ENCODE peak calls at places on chromosomes 1 and 21, in four cellular contexts. One of them, this sample, is unnamed.

GRCh38 chr1:243343970-243344749 is 88.3 kb downstream of the SDCCAG8 start:
- DNase-seq in heart left ventricle: no peak
- DNase-seq in psoas muscle: no peak
- DNase-seq in MM.1S: peak; percentile 75
- DNase-seq in this sample: no peak

GRCh38 chr1:26996665-26997064 is 3.2 kb downstream of the TRNP1 start:
- DNase-seq in heart left ventricle: no peak
- DNase-seq in psoas muscle: no peak
- DNase-seq in MM.1S: no peak
- DNase-seq in this sample: no peak

GRCh38 chr1:225572422-225572821 is 80.5 kb downstream of the ENAH start:
- DNase-seq in heart left ventricle: no peak
- DNase-seq in psoas muscle: no peak
- DNase-seq in MM.1S: no peak
- DNase-seq in this sample: no peak

GRCh38 chr1:1360511-1361169 is 2.3 kb upstream of the MXRA8 start:
- DNase-seq in heart left ventricle: peak; percentile 73
- DNase-seq in psoas muscle: peak; percentile 91
- DNase-seq in MM.1S: no peak
- DNase-seq in this sample: peak; percentile 90

GRCh38 chr1:245986404-245987221 is 520.5 kb downstream of the SMYD3 start:
- DNase-seq in heart left ventricle: no peak
- DNase-seq in psoas muscle: no peak
- DNase-seq in MM.1S: no peak
- DNase-seq in this sample: no peak

GRCh38 chr1:93304716-93305138 is 41.0 kb upstream of the DR1 start:
- DNase-seq in heart left ventricle: peak; percentile 30
- DNase-seq in psoas muscle: no peak
- DNase-seq in MM.1S: peak; percentile 47
- DNase-seq in this sample: peak; percentile 15

GRCh38 chr1:243500506-243500905 is 244.7 kb downstream of the SDCCAG8 start:
- DNase-seq in heart left ventricle: no peak
- DNase-seq in psoas muscle: no peak
- DNase-seq in MM.1S: no peak
- DNase-seq in this sample: no peak

GRCh38 chr1:241964550-241965241 is 7.1 kb downstream of the BECN2 start:
- DNase-seq in heart left ventricle: no peak
- DNase-seq in psoas muscle: no peak
- DNase-seq in MM.1S: no peak
- DNase-seq in this sample: peak; percentile 28

GRCh38 chr21:44552136-44552535 is 831 bp upstream of the KRTAP10-2 start:
- DNase-seq in heart left ventricle: peak; percentile 8
- DNase-seq in psoas muscle: no peak
- DNase-seq in MM.1S: no peak
- DNase-seq in this sample: no peak

GRCh38 chr1:19479351-19480120 is 5.8 kb downstream of the CAPZB start:
- DNase-seq in heart left ventricle: no peak
- DNase-seq in psoas muscle: no peak
- DNase-seq in MM.1S: no peak
- DNase-seq in this sample: no peak

GRCh38 chr1:153401461-153401860 is 10.6 kb upstream of the S100A8 start:
- DNase-seq in heart left ventricle: no peak
- DNase-seq in psoas muscle: no peak
- DNase-seq in MM.1S: no peak
- DNase-seq in this sample: no peak

GRCh38 chr1:47481936-47482335 is 44.1 kb downstream of the FOXD2 start:
- DNase-seq in heart left ventricle: no peak
- DNase-seq in psoas muscle: no peak
- DNase-seq in MM.1S: no peak
- DNase-seq in this sample: no peak

DNA sequence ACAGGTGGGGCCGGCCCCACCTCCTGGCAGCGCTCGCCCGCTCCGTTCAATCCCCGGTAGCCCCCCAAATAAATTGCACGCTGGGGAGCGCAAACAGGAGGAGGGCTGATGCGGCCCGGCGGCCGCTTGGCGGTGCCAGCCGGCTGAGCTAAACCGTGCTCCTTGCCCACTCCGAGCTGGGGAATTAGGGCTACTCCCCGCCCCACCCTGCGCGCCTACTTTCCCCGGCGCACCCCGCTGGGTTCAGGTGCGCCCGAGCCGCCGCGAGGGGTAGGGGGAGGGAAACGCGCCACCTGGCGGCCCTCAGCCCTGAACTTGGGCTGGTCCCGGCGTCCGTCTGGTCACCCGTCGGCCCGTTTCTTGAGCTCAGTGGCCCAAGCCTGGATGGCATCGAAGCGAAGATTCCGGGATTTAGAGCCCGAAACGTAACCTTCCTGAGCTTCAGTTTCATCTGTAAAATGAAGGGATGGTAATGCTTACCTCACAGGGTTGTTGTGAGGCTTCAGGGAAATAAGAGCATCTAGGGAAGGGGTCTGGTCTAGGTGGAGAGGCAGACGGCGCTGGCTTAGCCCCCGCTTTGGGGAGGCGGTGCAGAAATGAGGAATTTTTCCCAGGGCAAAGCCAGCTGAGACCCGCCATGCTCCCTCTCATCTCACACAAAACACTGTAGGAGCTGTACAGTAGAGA is 547 bp upstream of the MYCL start:
- DNase-seq in heart left ventricle: peak; percentile 69
- DNase-seq in psoas muscle: peak; percentile 69
- DNase-seq in MM.1S: peak; percentile 88
- DNase-seq in this sample: peak; percentile 52
- H3K4me3 ChIP-seq in heart left ventricle: peak overlapping the region; percentile 65
- H3K4me3 ChIP-seq in psoas muscle: peak overlapping the region; percentile 75
- H3K4me3 ChIP-seq in MM.1S: peak overlapping the region; percentile 88
- H3K4me3 ChIP-seq in this sample: peak overlapping the region; percentile 80

GRCh38 chr21:9759972-9760371 is 761.4 kb upstream of the TPTE start:
- DNase-seq in heart left ventricle: no peak
- DNase-seq in psoas muscle: no peak
- DNase-seq in MM.1S: no peak
- DNase-seq in this sample: no peak
- H3K9me3 ChIP-seq in heart left ventricle: no peaks in the 10 kb centered on the region
- H3K9me3 ChIP-seq in psoas muscle: peaks cover 3% of the 10 kb centered on the region
- H3K9me3 ChIP-seq in MM.1S: no peaks in the 10 kb centered on the region
- H3K9me3 ChIP-seq in this sample: no peaks in the 10 kb centered on the region

GRCh38 chr21:27820342-27820741 is 853.5 kb upstream of the ADAMTS5 start:
- DNase-seq in heart left ventricle: no peak
- DNase-seq in psoas muscle: no peak
- DNase-seq in MM.1S: no peak
- DNase-seq in this sample: no peak
- H3K4me1 ChIP-seq in heart left ventricle: peaks cover 9% of the 10 kb centered on the region
- H3K4me1 ChIP-seq in psoas muscle: peaks cover 14% of the 10 kb centered on the region
- H3K4me1 ChIP-seq in MM.1S: no peaks in the 10 kb centered on the region
- H3K4me1 ChIP-seq in this sample: no peaks in the 10 kb centered on the region

GRCh38 chr1:98962156-98962555 is 42.5 kb downstream of the PLPPR5 start:
- DNase-seq in heart left ventricle: no peak
- DNase-seq in psoas muscle: no peak
- DNase-seq in MM.1S: no peak
- DNase-seq in this sample: no peak

GRCh38 chr1:98964198-98964597 is 40.5 kb downstream of the PLPPR5 start:
- DNase-seq in heart left ventricle: no peak
- DNase-seq in psoas muscle: no peak
- DNase-seq in MM.1S: no peak
- DNase-seq in this sample: no peak

GRCh38 chr1:98963359-98963758 is 41.3 kb downstream of the PLPPR5 start:
- DNase-seq in heart left ventricle: no peak
- DNase-seq in psoas muscle: no peak
- DNase-seq in MM.1S: no peak
- DNase-seq in this sample: no peak

GRCh38 chr1:98967122-98967521 is 37.5 kb downstream of the PLPPR5 start:
- DNase-seq in heart left ventricle: no peak
- DNase-seq in psoas muscle: no peak
- DNase-seq in MM.1S: no peak
- DNase-seq in this sample: no peak

GRCh38 chr1:98965394-98965793 is 39.3 kb downstream of the PLPPR5 start:
- DNase-seq in heart left ventricle: no peak
- DNase-seq in psoas muscle: no peak
- DNase-seq in MM.1S: no peak
- DNase-seq in this sample: no peak
- H3K4me3 ChIP-seq in heart left ventricle: no peak overlapping the region
- H3K4me3 ChIP-seq in psoas muscle: no peak overlapping the region
- H3K4me3 ChIP-seq in MM.1S: no peak overlapping the region
- H3K4me3 ChIP-seq in this sample: no peak overlapping the region

This sample was measured in right cardiac atrium.